ENCODE peak calls at places on chromosomes 13 and 19, in four cellular contexts. One of them, this sample, is unnamed.

GRCh38 chr13:49560270-49561063 is 24.9 kb downstream of the RCBTB1 start:
- DNase-seq in left ventricle myocardium inferior: no peak
- DNase-seq in mucosa of descending colon: no peak
- DNase-seq in fibroblast of lung: peak
- DNase-seq in this sample: peak

GRCh38 chr19:29714953-29715694 is at the start of gene C19orf12:
- DNase-seq in left ventricle myocardium inferior: peak
- DNase-seq in mucosa of descending colon: peak
- DNase-seq in fibroblast of lung: peak
- DNase-seq in this sample: peak

GRCh38 chr19:19500975-19501644 is 14.2 kb downstream of the TSSK6 start:
- DNase-seq in left ventricle myocardium inferior: no peak
- DNase-seq in mucosa of descending colon: no peak
- DNase-seq in fibroblast of lung: no peak
- DNase-seq in this sample: no peak

GRCh38 chr19:56270676-56271075 is 1.9 kb upstream of the EDDM13 start:
- DNase-seq in left ventricle myocardium inferior: no peak
- DNase-seq in mucosa of descending colon: no peak
- DNase-seq in fibroblast of lung: no peak
- DNase-seq in this sample: peak

GRCh38 chr19:58218899-58219298 is 9.8 kb upstream of the ZNF544 start:
- DNase-seq in left ventricle myocardium inferior: no peak
- DNase-seq in mucosa of descending colon: no peak
- DNase-seq in fibroblast of lung: no peak
- DNase-seq in this sample: peak

GRCh38 chr19:5985098-5985783 is 7.3 kb upstream of the RANBP3 start:
- DNase-seq in left ventricle myocardium inferior: no peak
- DNase-seq in mucosa of descending colon: no peak
- DNase-seq in fibroblast of lung: peak
- DNase-seq in this sample: peak

GRCh38 chr19:46913852-46914430 is 53.1 kb downstream of the ARHGAP35 start:
- DNase-seq in left ventricle myocardium inferior: no peak
- DNase-seq in mucosa of descending colon: no peak
- DNase-seq in fibroblast of lung: peak
- DNase-seq in this sample: no peak

GRCh38 chr13:25478186-25478585 is 106.4 kb downstream of the ATP8A2 start:
- DNase-seq in left ventricle myocardium inferior: no peak
- DNase-seq in mucosa of descending colon: no peak
- DNase-seq in fibroblast of lung: peak
- DNase-seq in this sample: peak

GRCh38 chr13:38880397-38880796 is 110.2 kb downstream of the STOML3 start:
- DNase-seq in left ventricle myocardium inferior: no peak
- DNase-seq in mucosa of descending colon: no peak
- DNase-seq in fibroblast of lung: no peak
- DNase-seq in this sample: no peak

GRCh38 chr13:31797154-31797775 is 57.9 kb downstream of the RXFP2 start:
- DNase-seq in left ventricle myocardium inferior: no peak
- DNase-seq in mucosa of descending colon: no peak
- DNase-seq in fibroblast of lung: peak
- DNase-seq in this sample: peak

GRCh38 chr19:377801-378581 is 31.0 kb downstream of the C2CD4C start:
- DNase-seq in left ventricle myocardium inferior: no peak
- DNase-seq in mucosa of descending colon: no peak
- DNase-seq in fibroblast of lung: no peak
- DNase-seq in this sample: no peak

GRCh38 chr19:10078329-10078728 is 7.8 kb upstream of the SHFL start:
- DNase-seq in left ventricle myocardium inferior: no peak
- DNase-seq in mucosa of descending colon: no peak
- DNase-seq in fibroblast of lung: no peak
- DNase-seq in this sample: no peak

GRCh38 chr19:45276284-45276687 is 25.2 kb downstream of the MARK4 start:
- DNase-seq in left ventricle myocardium inferior: no peak
- DNase-seq in mucosa of descending colon: no peak
- DNase-seq in fibroblast of lung: no peak
- DNase-seq in this sample: no peak

GRCh38 chr19:18785179-18786124 is 5.7 kb downstream of the COMP start:
- DNase-seq in left ventricle myocardium inferior: peak
- DNase-seq in mucosa of descending colon: peak
- DNase-seq in fibroblast of lung: peak
- DNase-seq in this sample: peak

GRCh38 chr13:28408235-28408848 is 86.6 kb downstream of the FLT1 start:
- DNase-seq in left ventricle myocardium inferior: peak
- DNase-seq in mucosa of descending colon: no peak
- DNase-seq in fibroblast of lung: no peak
- DNase-seq in this sample: no peak

GRCh38 chr19:38710416-38710702 is 33.9 kb downstream of the CAPN12 start:
- DNase-seq in left ventricle myocardium inferior: no peak
- DNase-seq in mucosa of descending colon: no peak
- DNase-seq in fibroblast of lung: no peak
- DNase-seq in this sample: no peak

GRCh38 chr13:48233097-48233885 is at the start of gene ITM2B:
- DNase-seq in left ventricle myocardium inferior: peak
- DNase-seq in mucosa of descending colon: peak
- DNase-seq in fibroblast of lung: peak
- DNase-seq in this sample: peak

GRCh38 chr19:46471778-46472543 is 598 bp upstream of the PNMA8A start:
- DNase-seq in left ventricle myocardium inferior: no peak
- DNase-seq in mucosa of descending colon: no peak
- DNase-seq in fibroblast of lung: no peak
- DNase-seq in this sample: no peak

GRCh38 chr13:24159362-24159761 is 1.2 kb upstream of the SPATA13 start:
- DNase-seq in left ventricle myocardium inferior: no peak
- DNase-seq in mucosa of descending colon: no peak
- DNase-seq in fibroblast of lung: no peak
- DNase-seq in this sample: no peak

GRCh38 chr19:11205939-11206570 is 8.7 kb upstream of the KANK2 start:
- DNase-seq in left ventricle myocardium inferior: no peak
- DNase-seq in mucosa of descending colon: no peak
- DNase-seq in fibroblast of lung: no peak
- DNase-seq in this sample: no peak

DNA sequence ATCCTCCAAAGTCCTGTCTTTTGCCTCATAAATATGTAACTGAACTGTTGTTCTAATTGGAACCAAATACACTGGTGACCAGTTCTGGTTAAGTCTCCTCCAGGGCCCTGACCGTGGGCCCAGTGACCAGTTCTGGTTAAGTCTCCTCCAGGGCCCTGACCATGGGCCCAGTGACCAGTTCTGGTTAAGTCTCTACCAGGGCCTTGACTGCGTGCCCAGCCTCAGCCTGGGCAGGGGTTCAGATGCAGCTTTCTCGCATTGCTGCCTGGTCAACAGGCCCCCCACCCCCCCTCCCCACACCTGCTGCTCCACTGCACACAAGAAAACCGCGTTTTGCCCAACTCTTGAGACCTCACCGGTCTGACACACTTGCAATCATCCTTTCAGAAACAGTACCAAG is 3.8 kb upstream of the GRTP1 start:
- DNase-seq in left ventricle myocardium inferior: no peak
- DNase-seq in mucosa of descending colon: no peak
- DNase-seq in fibroblast of lung: no peak
- DNase-seq in this sample: no peak
- H3K4me3 ChIP-seq in left ventricle myocardium inferior: no peak
- H3K4me3 ChIP-seq in mucosa of descending colon: no peak
- H3K4me3 ChIP-seq in fibroblast of lung: no peak
- H3K4me3 ChIP-seq in this sample: no peak

GRCh38 chr19:34589730-34590129 is 87.2 kb downstream of the SCGB2B2 start:
- DNase-seq in left ventricle myocardium inferior: no peak
- DNase-seq in mucosa of descending colon: peak
- DNase-seq in fibroblast of lung: no peak
- DNase-seq in this sample: no peak
- TF ChIP-seq CTCF in left ventricle myocardium inferior: no peak
- TF ChIP-seq CTCF in mucosa of descending colon: no peak
- TF ChIP-seq CTCF in fibroblast of lung: no peak
- TF ChIP-seq CTCF in this sample: no peak

DNA sequence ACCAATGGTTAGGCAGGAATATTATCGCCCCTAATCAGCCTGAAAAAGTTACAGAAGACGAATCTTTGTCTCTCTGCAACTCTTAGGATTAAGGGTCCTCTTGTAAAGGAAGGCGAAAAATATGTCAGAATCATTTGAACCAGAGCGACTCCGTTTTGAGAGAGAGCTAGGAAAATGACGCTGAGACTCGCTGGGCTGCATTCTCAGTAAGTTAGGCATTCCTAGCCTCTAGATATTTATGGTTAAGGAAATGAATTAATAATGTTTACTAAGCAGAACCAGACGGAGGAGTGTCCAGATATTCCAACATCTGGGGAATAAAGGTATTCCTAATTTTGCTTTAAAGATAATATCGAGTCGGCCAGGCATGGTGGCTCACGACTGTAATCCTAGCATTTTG is 755 bp upstream of the ZNF726 start:
- DNase-seq in left ventricle myocardium inferior: no peak
- DNase-seq in mucosa of descending colon: no peak
- DNase-seq in fibroblast of lung: no peak
- DNase-seq in this sample: no peak
- H3K4me3 ChIP-seq in left ventricle myocardium inferior: peak
- H3K4me3 ChIP-seq in mucosa of descending colon: no peak
- H3K4me3 ChIP-seq in fibroblast of lung: no peak
- H3K4me3 ChIP-seq in this sample: no peak

GRCh38 chr19:35780717-35781116 is 5.4 kb downstream of the ARHGAP33 start:
- DNase-seq in left ventricle myocardium inferior: no peak
- DNase-seq in mucosa of descending colon: no peak
- DNase-seq in fibroblast of lung: no peak
- DNase-seq in this sample: no peak
- TF ChIP-seq CTCF in left ventricle myocardium inferior: no peak
- TF ChIP-seq CTCF in mucosa of descending colon: no peak
- TF ChIP-seq CTCF in fibroblast of lung: no peak
- TF ChIP-seq CTCF in this sample: no peak

This sample was measured in epithelial cell of esophagus.